ENCODE peak calls at places on chromosomes 16 and 17, in six cellular contexts. One of them, this sample, is unnamed.

GRCh38 chr16:6545329-6545728 is 787.3 kb upstream of the RBFOX1 start:
- DNase-seq in kidney epithelial cell: no peak
- DNase-seq in central memory CD4-positive, alpha-beta T cell: no peak
- DNase-seq in Calu3: no peak
- DNase-seq in SK-MEL-5: no peak
- DNase-seq in GM13976: no peak
- DNase-seq in this sample: no peak

GRCh38 chr17:72386619-72387237 is 265.9 kb downstream of the SOX9 start:
- DNase-seq in kidney epithelial cell: no peak
- DNase-seq in central memory CD4-positive, alpha-beta T cell: no peak
- DNase-seq in Calu3: no peak
- DNase-seq in SK-MEL-5: no peak
- DNase-seq in GM13976: no peak
- DNase-seq in this sample: peak

GRCh38 chr16:56331915-56332314 is 93.4 kb downstream of the AMFR start:
- DNase-seq in kidney epithelial cell: no peak
- DNase-seq in central memory CD4-positive, alpha-beta T cell: no peak
- DNase-seq in Calu3: no peak
- DNase-seq in SK-MEL-5: no peak
- DNase-seq in GM13976: no peak
- DNase-seq in this sample: no peak

GRCh38 chr16:89621698-89622409 is 8.4 kb downstream of the DPEP1 start:
- DNase-seq in kidney epithelial cell: no peak
- DNase-seq in central memory CD4-positive, alpha-beta T cell: no peak
- DNase-seq in Calu3: no peak
- DNase-seq in SK-MEL-5: no peak
- DNase-seq in GM13976: no peak
- DNase-seq in this sample: no peak

GRCh38 chr16:24538756-24539294 is 541 bp upstream of the RBBP6 start:
- DNase-seq in kidney epithelial cell: peak
- DNase-seq in central memory CD4-positive, alpha-beta T cell: no peak
- DNase-seq in Calu3: no peak
- DNase-seq in SK-MEL-5: peak
- DNase-seq in GM13976: no peak
- DNase-seq in this sample: no peak

GRCh38 chr16:11004351-11004750 is 60.0 kb downstream of the CLEC16A start:
- DNase-seq in kidney epithelial cell: no peak
- DNase-seq in central memory CD4-positive, alpha-beta T cell: no peak
- DNase-seq in Calu3: no peak
- DNase-seq in SK-MEL-5: no peak
- DNase-seq in GM13976: no peak
- DNase-seq in this sample: no peak

GRCh38 chr16:51402239-51402638 is 251.2 kb upstream of the SALL1 start:
- DNase-seq in kidney epithelial cell: no peak
- DNase-seq in central memory CD4-positive, alpha-beta T cell: no peak
- DNase-seq in Calu3: no peak
- DNase-seq in SK-MEL-5: no peak
- DNase-seq in GM13976: no peak
- DNase-seq in this sample: no peak

GRCh38 chr17:6069611-6070279 is 434 bp upstream of the WSCD1 start:
- DNase-seq in kidney epithelial cell: no peak
- DNase-seq in central memory CD4-positive, alpha-beta T cell: no peak
- DNase-seq in Calu3: no peak
- DNase-seq in SK-MEL-5: no peak
- DNase-seq in GM13976: no peak
- DNase-seq in this sample: no peak

GRCh38 chr17:67260051-67260987 is 15.3 kb upstream of the HELZ start:
- DNase-seq in kidney epithelial cell: no peak
- DNase-seq in central memory CD4-positive, alpha-beta T cell: no peak
- DNase-seq in Calu3: peak
- DNase-seq in SK-MEL-5: peak
- DNase-seq in GM13976: no peak
- DNase-seq in this sample: no peak

GRCh38 chr17:9646556-9646905 is 1.2 kb downstream of the USP43 start:
- DNase-seq in kidney epithelial cell: no peak
- DNase-seq in central memory CD4-positive, alpha-beta T cell: no peak
- DNase-seq in Calu3: no peak
- DNase-seq in SK-MEL-5: no peak
- DNase-seq in GM13976: no peak
- DNase-seq in this sample: peak

GRCh38 chr16:17377360-17378324 is 93.1 kb downstream of the XYLT1 start:
- DNase-seq in kidney epithelial cell: no peak
- DNase-seq in central memory CD4-positive, alpha-beta T cell: no peak
- DNase-seq in Calu3: no peak
- DNase-seq in SK-MEL-5: no peak
- DNase-seq in GM13976: peak
- DNase-seq in this sample: no peak

GRCh38 chr17:44222112-44222869 is 2.8 kb upstream of the UBTF start:
- DNase-seq in kidney epithelial cell: no peak
- DNase-seq in central memory CD4-positive, alpha-beta T cell: peak
- DNase-seq in Calu3: peak
- DNase-seq in SK-MEL-5: peak
- DNase-seq in GM13976: peak
- DNase-seq in this sample: peak

GRCh38 chr16:14501331-14502255 is 128.5 kb downstream of the PARN start:
- DNase-seq in kidney epithelial cell: peak
- DNase-seq in central memory CD4-positive, alpha-beta T cell: no peak
- DNase-seq in Calu3: peak
- DNase-seq in SK-MEL-5: peak
- DNase-seq in GM13976: no peak
- DNase-seq in this sample: peak

GRCh38 chr17:17994271-17994670 is 21.6 kb downstream of the DRC3 start:
- DNase-seq in kidney epithelial cell: no peak
- DNase-seq in central memory CD4-positive, alpha-beta T cell: no peak
- DNase-seq in Calu3: no peak
- DNase-seq in SK-MEL-5: peak
- DNase-seq in GM13976: no peak
- DNase-seq in this sample: peak

GRCh38 chr17:49616546-49617205 is 41.0 kb downstream of the NXPH3 start:
- DNase-seq in kidney epithelial cell: no peak
- DNase-seq in central memory CD4-positive, alpha-beta T cell: no peak
- DNase-seq in Calu3: no peak
- DNase-seq in SK-MEL-5: no peak
- DNase-seq in GM13976: no peak
- DNase-seq in this sample: no peak

GRCh38 chr17:72349508-72350472 is 229.0 kb downstream of the SOX9 start:
- DNase-seq in kidney epithelial cell: no peak
- DNase-seq in central memory CD4-positive, alpha-beta T cell: no peak
- DNase-seq in Calu3: no peak
- DNase-seq in SK-MEL-5: no peak
- DNase-seq in GM13976: no peak
- DNase-seq in this sample: no peak

GRCh38 chr17:58330997-58331814 is 2.6 kb upstream of the TSPOAP1 start:
- DNase-seq in kidney epithelial cell: no peak
- DNase-seq in central memory CD4-positive, alpha-beta T cell: peak
- DNase-seq in Calu3: no peak
- DNase-seq in SK-MEL-5: no peak
- DNase-seq in GM13976: no peak
- DNase-seq in this sample: peak

GRCh38 chr17:75036643-75037268 is 10.0 kb downstream of the ATP5PD start:
- DNase-seq in kidney epithelial cell: no peak
- DNase-seq in central memory CD4-positive, alpha-beta T cell: peak
- DNase-seq in Calu3: no peak
- DNase-seq in SK-MEL-5: no peak
- DNase-seq in GM13976: no peak
- DNase-seq in this sample: peak

GRCh38 chr16:25065899-25066298 is 45.6 kb upstream of the LCMT1 start:
- DNase-seq in kidney epithelial cell: no peak
- DNase-seq in central memory CD4-positive, alpha-beta T cell: no peak
- DNase-seq in Calu3: no peak
- DNase-seq in SK-MEL-5: no peak
- DNase-seq in GM13976: peak
- DNase-seq in this sample: peak

GRCh38 chr17:57311281-57312216 is 55.2 kb downstream of the MSI2 start:
- DNase-seq in kidney epithelial cell: no peak
- DNase-seq in central memory CD4-positive, alpha-beta T cell: no peak
- DNase-seq in Calu3: no peak
- DNase-seq in SK-MEL-5: no peak
- DNase-seq in GM13976: no peak
- DNase-seq in this sample: peak

GRCh38 chr16:80580109-80580832 is 39.5 kb downstream of the DYNLRB2 start:
- DNase-seq in kidney epithelial cell: peak
- DNase-seq in central memory CD4-positive, alpha-beta T cell: peak
- DNase-seq in Calu3: no peak
- DNase-seq in SK-MEL-5: no peak
- DNase-seq in GM13976: peak
- DNase-seq in this sample: no peak

GRCh38 chr16:48537909-48538745 is 71.9 kb downstream of the N4BP1 start:
- DNase-seq in kidney epithelial cell: no peak
- DNase-seq in central memory CD4-positive, alpha-beta T cell: no peak
- DNase-seq in Calu3: no peak
- DNase-seq in SK-MEL-5: no peak
- DNase-seq in GM13976: no peak
- DNase-seq in this sample: no peak

GRCh38 chr16:2701272-2701671 is 18.8 kb downstream of the PRSS27 start:
- DNase-seq in kidney epithelial cell: no peak
- DNase-seq in central memory CD4-positive, alpha-beta T cell: no peak
- DNase-seq in Calu3: no peak
- DNase-seq in SK-MEL-5: no peak
- DNase-seq in GM13976: no peak
- DNase-seq in this sample: no peak

GRCh38 chr16:15732416-15732815 is 82.4 kb downstream of the NDE1 start:
- DNase-seq in kidney epithelial cell: no peak
- DNase-seq in central memory CD4-positive, alpha-beta T cell: no peak
- DNase-seq in Calu3: no peak
- DNase-seq in SK-MEL-5: no peak
- DNase-seq in GM13976: no peak
- DNase-seq in this sample: no peak

GRCh38 chr17:76337413-76337777 is 16.3 kb downstream of the PRPSAP1 start:
- DNase-seq in kidney epithelial cell: no peak
- DNase-seq in central memory CD4-positive, alpha-beta T cell: no peak
- DNase-seq in Calu3: peak
- DNase-seq in SK-MEL-5: no peak
- DNase-seq in GM13976: no peak
- DNase-seq in this sample: no peak

GRCh38 chr17:2874211-2874686 is 78.0 kb downstream of the RAP1GAP2 start:
- DNase-seq in kidney epithelial cell: no peak
- DNase-seq in central memory CD4-positive, alpha-beta T cell: no peak
- DNase-seq in Calu3: no peak
- DNase-seq in SK-MEL-5: no peak
- DNase-seq in GM13976: no peak
- DNase-seq in this sample: peak